ENCODE peak calls at places on chromosomes 5 and 9, in nine cellular contexts. K is astrocyte of the spinal cord, F is progenitor cell of endocrine pancreas, D is epithelial cell of esophagus, V is lung, O is B cell, G is ovary, U is dorsolateral prefrontal cortex, I is spleen. P is an unnamed sample.
A peak's percentile ranks its signal among the peaks of the same experiment; 100 is the strongest.

GRCh38 chr9:78325343-78325742 is 28.4 kb downstream of the PSAT1 start:
- DNase-seq in G (peak; percentile 22), I (no peak), O (no peak), D (no peak), F (no peak), V (no peak), K (peak; percentile 73), U (no peak), P (no peak)

GRCh38 chr5:14748180-14748900 is 83.8 kb downstream of the OTULIN start:
- DNase-seq in O (no peak), I (no peak), F (no peak), V (no peak), K (no peak), G (no peak), U (no peak), D (no peak), P (no peak)

GRCh38 chr9:136974834-136975535 is 2.3 kb upstream of the PTGDS start:
- DNase-seq in U (no peak), V (no peak), D (peak; percentile 27), I (no peak), O (no peak), F (no peak), G (no peak), K (no peak), P (no peak)

GRCh38 chr5:55534436-55535198 is at the start of gene PLPP1:
- DNase-seq in V (peak; percentile 89), I (peak; percentile 96), G (peak; percentile 93), D (peak; percentile 90), O (peak; percentile 89), F (peak; percentile 85), U (peak; percentile 94), K (peak; percentile 91), P (peak; percentile 84)

GRCh38 chr9:126614455-126615248 is 924 bp downstream of the LMX1B start:
- DNase-seq in K (no peak), G (no peak), F (no peak), D (no peak), U (no peak), O (peak; percentile 30), V (no peak), I (no peak), P (no peak)

GRCh38 chr9:89891221-89892052 is 286.6 kb downstream of the GADD45G start:
- DNase-seq in F (no peak), G (peak; percentile 79), O (no peak), D (no peak), I (peak; percentile 59), K (no peak), V (no peak), U (no peak), P (no peak)

GRCh38 chr9:31166516-31166915 is 1217.9 kb upstream of the ACO1 start:
- DNase-seq in G (no peak), I (no peak), U (no peak), F (no peak), D (no peak), V (no peak), O (no peak), K (no peak), P (no peak)

GRCh38 chr5:130316971-130317421 is 412.7 kb downstream of the CHSY3 start:
- DNase-seq in I (no peak), V (no peak), F (no peak), U (no peak), D (peak; percentile 34), O (no peak), G (no peak), K (peak; percentile 12), P (no peak)

GRCh38 chr9:126081746-126082145 is 244.9 kb upstream of the MVB12B start:
- DNase-seq in F (no peak), U (no peak), K (no peak), V (no peak), G (no peak), D (no peak), I (no peak), O (no peak), P (no peak)

GRCh38 chr5:106876298-106876622 is 794.5 kb downstream of the EFNA5 start:
- DNase-seq in I (no peak), G (no peak), O (no peak), V (no peak), U (no peak), D (no peak), K (no peak), F (no peak), P (no peak)

GRCh38 chr5:106874531-106874930 is 796.2 kb downstream of the EFNA5 start:
- DNase-seq in V (no peak), O (no peak), I (peak; percentile 41), F (no peak), U (no peak), G (no peak), K (no peak), D (no peak), P (no peak)

GRCh38 chr5:106874974-106875373 is 795.8 kb downstream of the EFNA5 start:
- DNase-seq in G (no peak), K (no peak), D (no peak), V (no peak), O (no peak), F (no peak), I (no peak), U (no peak), P (no peak)

GRCh38 chr5:106876665-106877194 is 794.0 kb downstream of the EFNA5 start:
- DNase-seq in O (peak; percentile 11), F (no peak), K (no peak), D (peak; percentile 32), I (no peak), G (no peak), U (no peak), V (no peak), P (no peak)

GRCh38 chr5:106875591-106876297 is 795.0 kb downstream of the EFNA5 start:
- DNase-seq in V (peak; percentile 32), D (peak; percentile 46), G (no peak), I (peak; percentile 48), K (peak; percentile 15), F (no peak), O (no peak), U (no peak), P (peak; percentile 15)
- TF ChIP-seq CTCF in V (no peak), D (peak; percentile 40), G (no peak), I (peak; percentile 23), K (peak; percentile 22), F (peak; percentile 11), O (no peak), U (peak; percentile 53), P (peak; percentile 44)

GRCh38 chr5:59095480-59095879 is 512.6 kb downstream of the RAB3C start:
- DNase-seq in I (no peak), G (no peak), F (no peak), D (peak; percentile 10), U (no peak), V (no peak), K (peak; percentile 14), O (no peak), P (no peak)

GRCh38 chr5:59099995-59100345 is 517.1 kb downstream of the RAB3C start:
- DNase-seq in F (no peak), V (no peak), K (no peak), G (no peak), O (no peak), U (no peak), I (no peak), D (no peak), P (no peak)

GRCh38 chr5:59098743-59099142 is 515.9 kb downstream of the RAB3C start:
- DNase-seq in U (no peak), F (no peak), V (no peak), I (no peak), O (no peak), G (no peak), K (no peak), D (no peak), P (no peak)

GRCh38 chr5:59099270-59099994 is 516.6 kb downstream of the RAB3C start:
- DNase-seq in K (peak; percentile 89), D (peak; percentile 93), I (no peak), F (no peak), U (no peak), V (no peak), O (no peak), G (no peak), P (peak; percentile 75)

DNA sequence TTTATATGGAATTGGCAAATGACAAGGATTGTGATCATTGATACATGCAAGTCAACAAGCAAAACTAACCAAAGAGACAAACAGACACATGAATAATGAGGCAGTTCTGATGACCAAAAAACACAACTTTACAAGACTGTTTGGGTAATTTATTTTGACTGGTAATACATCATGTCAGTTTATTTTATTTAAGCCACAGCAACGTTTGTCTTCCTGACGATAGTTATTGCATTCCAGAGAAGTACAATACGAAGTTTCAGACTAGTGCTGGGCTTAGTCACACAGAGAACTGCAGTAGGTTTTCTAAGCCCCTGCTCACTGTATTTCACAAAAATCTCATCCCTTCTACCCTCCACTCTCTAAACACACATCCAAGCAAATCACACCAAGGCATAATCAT is 514.2 kb downstream of the RAB3C start:
- DNase-seq in D (no peak), K (peak; percentile 62), O (no peak), G (no peak), F (no peak), I (no peak), U (no peak), V (no peak), P (no peak)
- TF ChIP-seq CTCF in D (no peak), K (no peak), O (no peak), G (no peak), F (no peak), I (no peak), U (no peak), V (no peak), P (no peak)

DNA sequence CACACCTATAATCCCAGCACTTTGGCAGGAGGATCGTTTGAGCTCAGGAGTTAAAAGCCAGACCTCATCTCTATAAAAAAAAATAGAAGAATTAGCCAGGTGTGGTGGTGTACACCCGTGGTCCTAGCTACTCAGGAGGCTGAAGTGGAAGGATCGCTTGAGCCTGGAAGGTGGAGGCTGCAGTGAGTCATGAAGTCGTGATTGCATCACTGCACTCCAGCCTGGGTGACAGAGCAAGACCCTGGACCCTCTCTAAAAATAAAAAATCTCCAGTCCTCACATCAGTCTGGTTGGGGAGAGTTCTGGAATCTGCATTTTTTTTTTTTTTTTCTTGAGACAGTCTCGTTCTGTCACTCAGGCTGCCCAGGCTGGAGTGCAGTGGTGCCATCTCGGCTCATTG is 9.3 kb downstream of the FPGS start:
- DNase-seq in D (no peak), G (no peak), U (no peak), O (no peak), F (no peak), K (no peak), V (no peak), I (no peak), P (no peak)
- TF ChIP-seq CTCF in D (no peak), G (no peak), U (no peak), O (no peak), F (no peak), K (no peak), V (no peak), I (no peak), P (no peak)

DNA sequence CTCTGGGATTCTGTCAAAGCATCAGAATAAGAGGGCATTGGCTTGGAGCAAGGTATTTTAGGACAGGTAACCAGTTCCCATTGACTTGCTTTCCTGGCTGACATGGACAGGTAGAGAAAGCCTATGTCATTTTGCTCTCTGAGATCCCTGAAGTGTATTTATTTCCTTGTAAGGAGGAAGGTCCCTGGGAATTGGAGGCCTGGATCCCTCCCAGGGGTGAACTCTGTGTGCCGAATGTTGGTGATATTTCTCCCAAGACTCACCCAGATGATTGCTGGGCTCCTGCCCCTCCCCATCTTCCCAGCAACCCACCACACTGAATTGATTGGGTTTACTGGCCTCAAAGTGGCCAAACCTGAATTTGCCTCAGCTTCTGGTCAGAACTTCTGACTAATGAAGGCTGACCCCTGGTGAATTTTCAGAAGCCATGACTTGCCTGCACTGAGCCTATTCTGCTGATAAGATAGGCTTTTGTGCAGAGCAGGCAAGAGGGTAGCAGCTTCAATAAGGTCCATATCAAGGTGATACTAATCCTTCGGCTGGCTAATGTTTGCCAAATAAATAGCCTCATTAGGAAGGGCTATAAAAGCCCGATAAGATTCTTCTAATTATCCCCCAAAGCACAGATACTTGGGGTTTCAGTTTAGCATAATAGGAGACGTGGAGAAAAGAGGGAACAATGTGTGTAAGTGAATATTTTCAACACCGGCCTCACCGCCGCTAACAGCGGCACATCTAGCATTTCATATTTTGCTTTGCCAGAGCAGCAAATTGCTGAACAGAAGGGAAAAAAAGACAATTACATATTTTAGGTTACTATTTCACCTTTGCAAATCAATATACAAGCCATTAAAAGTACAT is 152.9 kb upstream of the PITX1 start:
- DNase-seq in K (no peak), G (no peak), D (peak; percentile 46), U (no peak), O (no peak), V (no peak), I (no peak), F (no peak), P (no peak)
- TF ChIP-seq CTCF in K (no peak), G (no peak), D (peak; percentile 14), U (no peak), O (no peak), V (no peak), I (no peak), F (peak; percentile 29), P (no peak)

P was measured in activated CD8-positive, alpha-beta T cell treated with anti-CD3 and anti-CD28 coated beads for 36 hours.